ENCODE peak calls at places on chromosome 11, in nine cellular contexts. L is islet precursor cell; F is iris pigment epithelial cell; N is NCI-H1105 treated with DMSO at 0.1 percent for 48 hours; T is stimulated activated CD4-positive, alpha-beta T cell treated with anti-CD3 and anti-CD28 coated beads, TNF-alpha, amount 100 ng/mL, for 1 hour; R is tibial artery; B is choroid plexus epithelial cell; W is WTC11; Y is NCI-H187. P is an unnamed sample.

GRCh38 chr11:12827929-12828812 is 153.9 kb downstream of the TEAD1 start:
- DNase-seq in L (peak), F (peak), N (peak), T (no peak), R (no peak), B (peak), W (no peak), Y (peak), P (no peak)

GRCh38 chr11:18844753-18845367 is 53.3 kb upstream of the PTPN5 start:
- DNase-seq in L (no peak), F (peak), N (peak), T (no peak), R (no peak), B (peak), W (no peak), Y (no peak), P (no peak)

GRCh38 chr11:14288189-14288935 is 70.6 kb downstream of the RRAS2 start:
- DNase-seq in L (no peak), F (peak), N (no peak), T (no peak), R (no peak), B (peak), W (no peak), Y (no peak), P (no peak)

GRCh38 chr11:34356576-34356917 is 1.3 kb downstream of the ABTB2 start:
- DNase-seq in L (peak), F (peak), N (no peak), T (no peak), R (no peak), B (peak), W (peak), Y (no peak), P (no peak)

GRCh38 chr11:68938816-68939582 is 35.3 kb downstream of the IGHMBP2 start:
- DNase-seq in L (no peak), F (no peak), N (no peak), T (no peak), R (no peak), B (no peak), W (no peak), Y (no peak), P (no peak)

GRCh38 chr11:35223429-35223828 is 84.5 kb downstream of the CD44 start:
- DNase-seq in L (peak), F (peak), N (peak), T (no peak), R (no peak), B (peak), W (no peak), Y (no peak), P (no peak)

GRCh38 chr11:126115253-126115540 is 52.5 kb upstream of the CDON start:
- DNase-seq in L (no peak), F (no peak), N (peak), T (no peak), R (peak), B (no peak), W (no peak), Y (no peak), P (no peak)

GRCh38 chr11:35214792-35215193 is 75.8 kb downstream of the CD44 start:
- DNase-seq in L (peak), F (peak), N (no peak), T (no peak), R (no peak), B (peak), W (peak), Y (no peak), P (no peak)

GRCh38 chr11:117950999-117951961 is 22.1 kb upstream of the TMPRSS13 start:
- DNase-seq in L (no peak), F (no peak), N (no peak), T (no peak), R (no peak), B (no peak), W (no peak), Y (no peak), P (no peak)

GRCh38 chr11:67281552-67282150 is 7.5 kb upstream of the ANKRD13D start:
- DNase-seq in L (no peak), F (no peak), N (no peak), T (no peak), R (peak), B (no peak), W (no peak), Y (no peak), P (no peak)

GRCh38 chr11:129023968-129024676 is 81.5 kb upstream of the TP53AIP1 start:
- DNase-seq in L (peak), F (peak), N (no peak), T (no peak), R (no peak), B (peak), W (peak), Y (no peak), P (no peak)

GRCh38 chr11:134228625-134229024 is 4.2 kb downstream of the VPS26B start:
- DNase-seq in L (peak), F (no peak), N (no peak), T (no peak), R (no peak), B (no peak), W (no peak), Y (no peak), P (peak)

GRCh38 chr11:69983571-69983877 is 94.6 kb upstream of the ANO1 start:
- DNase-seq in L (no peak), F (no peak), N (no peak), T (no peak), R (no peak), B (no peak), W (no peak), Y (no peak), P (no peak)

GRCh38 chr11:30357872-30358271 is 35.0 kb downstream of the ARL14EP start:
- DNase-seq in L (no peak), F (no peak), N (no peak), T (no peak), R (no peak), B (no peak), W (no peak), Y (no peak), P (no peak)

GRCh38 chr11:61749607-61750217 is 2.7 kb upstream of the MYRF start:
- DNase-seq in L (no peak), F (no peak), N (no peak), T (no peak), R (no peak), B (peak), W (peak), Y (no peak), P (no peak)

GRCh38 chr11:93639548-93639947 is 21.9 kb upstream of the CEP295 start:
- DNase-seq in L (no peak), F (no peak), N (no peak), T (no peak), R (no peak), B (no peak), W (no peak), Y (no peak), P (no peak)

GRCh38 chr11:132646890-132647289 is 885.4 kb downstream of the OPCML start:
- DNase-seq in L (no peak), F (no peak), N (no peak), T (no peak), R (no peak), B (no peak), W (no peak), Y (no peak), P (no peak)

GRCh38 chr11:120974466-120974865 is 49.4 kb upstream of the TBCEL start:
- DNase-seq in L (no peak), F (no peak), N (no peak), T (no peak), R (no peak), B (no peak), W (no peak), Y (no peak), P (no peak)

GRCh38 chr11:110032957-110033570 is 60.1 kb upstream of the ZC3H12C start:
- DNase-seq in L (no peak), F (no peak), N (no peak), T (no peak), R (no peak), B (no peak), W (no peak), Y (no peak), P (no peak)

GRCh38 chr11:28757725-28758515 is 649.7 kb downstream of the METTL15 start:
- DNase-seq in L (no peak), F (peak), N (no peak), T (no peak), R (no peak), B (peak), W (no peak), Y (no peak), P (no peak)

GRCh38 chr11:1303196-1303821 is 6.1 kb downstream of the TOLLIP start:
- DNase-seq in L (peak), F (peak), N (no peak), T (no peak), R (no peak), B (no peak), W (peak), Y (no peak), P (no peak)

GRCh38 chr11:1665313-1665712 is 31.7 kb upstream of the KRTAP5-6 start:
- DNase-seq in L (no peak), F (no peak), N (no peak), T (no peak), R (no peak), B (no peak), W (no peak), Y (no peak), P (no peak)

GRCh38 chr11:29913352-29913751 is 103.5 kb downstream of the KCNA4 start:
- DNase-seq in L (no peak), F (no peak), N (no peak), T (no peak), R (no peak), B (no peak), W (no peak), Y (no peak), P (no peak)

GRCh38 chr11:60699282-60699681 is at the start of gene MS4A8:
- DNase-seq in L (no peak), F (no peak), N (peak), T (no peak), R (no peak), B (peak), W (no peak), Y (peak), P (no peak)

GRCh38 chr11:723120-723883 is 17.3 kb downstream of the EPS8L2 start:
- DNase-seq in L (no peak), F (peak), N (peak), T (no peak), R (no peak), B (peak), W (no peak), Y (no peak), P (peak)

GRCh38 chr11:35267504-35267903 is 128.5 kb downstream of the CD44 start:
- DNase-seq in L (no peak), F (peak), N (no peak), T (no peak), R (no peak), B (peak), W (no peak), Y (no peak), P (no peak)

GRCh38 chr11:116471608-116472007 is 301.2 kb downstream of the BUD13 start:
- DNase-seq in L (peak), F (peak), N (no peak), T (no peak), R (no peak), B (peak), W (no peak), Y (no peak), P (no peak)

GRCh38 chr11:96486890-96487633 is 97.2 kb downstream of the JRKL start:
- DNase-seq in L (peak), F (peak), N (peak), T (no peak), R (no peak), B (peak), W (no peak), Y (peak), P (no peak)

GRCh38 chr11:126265801-126266200 is 2.9 kb downstream of the SRPRA start:
- DNase-seq in L (no peak), F (peak), N (no peak), T (no peak), R (no peak), B (peak), W (no peak), Y (no peak), P (no peak)

GRCh38 chr11:2767071-2767470 is 67.3 kb upstream of the KCNQ1OT1 start:
- DNase-seq in L (no peak), F (no peak), N (no peak), T (no peak), R (no peak), B (no peak), W (no peak), Y (no peak), P (no peak)

GRCh38 chr11:111205622-111206385 is 39.7 kb upstream of the POU2AF2 start:
- DNase-seq in L (no peak), F (peak), N (no peak), T (no peak), R (no peak), B (no peak), W (no peak), Y (no peak), P (no peak)

GRCh38 chr11:10380921-10381320 is 74.1 kb upstream of the AMPD3 start:
- DNase-seq in L (no peak), F (no peak), N (no peak), T (no peak), R (no peak), B (no peak), W (no peak), Y (no peak), P (no peak)

GRCh38 chr11:84480151-84480550 is 1147.0 kb downstream of the DLG2 start:
- DNase-seq in L (no peak), F (no peak), N (no peak), T (no peak), R (no peak), B (no peak), W (no peak), Y (no peak), P (no peak)

GRCh38 chr11:11963842-11964773 is 44.3 kb downstream of the DKK3 start:
- DNase-seq in L (peak), F (no peak), N (no peak), T (no peak), R (no peak), B (no peak), W (no peak), Y (no peak), P (no peak)

GRCh38 chr11:41206388-41206787 is 253.1 kb downstream of the LRRC4C start:
- DNase-seq in L (no peak), F (no peak), N (no peak), T (no peak), R (no peak), B (no peak), W (no peak), Y (no peak), P (no peak)

GRCh38 chr11:5815534-5815933 is 6.8 kb downstream of the OR52N2 start:
- DNase-seq in L (no peak), F (no peak), N (no peak), T (no peak), R (no peak), B (no peak), W (no peak), Y (no peak), P (no peak)

GRCh38 chr11:35235944-35236666 is 97.1 kb downstream of the CD44 start:
- DNase-seq in L (no peak), F (peak), N (no peak), T (peak), R (no peak), B (no peak), W (no peak), Y (no peak), P (peak)

GRCh38 chr11:129589190-129589589 is 213.5 kb downstream of the BARX2 start:
- DNase-seq in L (peak), F (no peak), N (no peak), T (no peak), R (no peak), B (no peak), W (peak), Y (no peak), P (no peak)

GRCh38 chr11:90744169-90744568 is 521.3 kb upstream of the CHORDC1 start:
- DNase-seq in L (no peak), F (no peak), N (no peak), T (no peak), R (no peak), B (no peak), W (no peak), Y (no peak), P (no peak)

GRCh38 chr11:126112547-126112946 is 49.9 kb upstream of the CDON start:
- DNase-seq in L (no peak), F (no peak), N (no peak), T (no peak), R (no peak), B (peak), W (no peak), Y (no peak), P (no peak)

P was measured in CD8-positive, alpha-beta T cell.